ENCODE peak calls at places on chromosomes 5 and 9, in five cellular contexts. S is upper lobe of left lung, I is sigmoid colon, Q is lung, Y is fibroblast of the aortic adventitia. M is an unnamed sample.

GRCh38 chr9:131654857-131655577 is 84.9 kb downstream of the RAPGEF1 start:
- DNase-seq in Q (no peak), Y (no peak), S (no peak), I (no peak), M (no peak)

GRCh38 chr9:133558191-133559126 is 24.0 kb downstream of the ADAMTSL2 start:
- DNase-seq in Y (peak), Q (no peak), I (no peak), S (no peak), M (no peak)

GRCh38 chr5:32753051-32753450 is 41.9 kb downstream of the NPR3 start:
- DNase-seq in S (no peak), I (no peak), Y (peak), Q (no peak), M (no peak)

GRCh38 chr9:91727316-91727861 is 222.6 kb downstream of the ROR2 start:
- DNase-seq in Q (no peak), I (no peak), S (no peak), Y (peak), M (no peak)

GRCh38 chr5:179791881-179792611 is 1.7 kb upstream of the LTC4S start:
- DNase-seq in I (peak), Q (no peak), S (peak), Y (no peak), M (no peak)

GRCh38 chr5:171419663-171420428 is 399 bp downstream of the FGF18 start:
- DNase-seq in Y (no peak), Q (no peak), S (no peak), I (no peak), M (peak)

GRCh38 chr5:137751869-137752491 is 2.2 kb downstream of the HNRNPA0 start:
- DNase-seq in Y (peak), I (no peak), S (no peak), Q (no peak), M (no peak)

GRCh38 chr5:52922384-52922783 is 66.8 kb upstream of the ITGA2 start:
- DNase-seq in Y (peak), S (peak), I (peak), Q (peak), M (peak)

GRCh38 chr5:176996780-176997179 is 9.8 kb downstream of the UIMC1 start:
- DNase-seq in Q (no peak), S (no peak), I (no peak), Y (no peak), M (no peak)

GRCh38 chr9:109794361-109795012 is 14.5 kb downstream of the PALM2AKAP2 start:
- DNase-seq in Y (peak), S (no peak), Q (no peak), I (no peak), M (no peak)

GRCh38 chr9:99905833-99906402 is 536 bp upstream of the STX17 start:
- DNase-seq in S (peak), I (no peak), Q (no peak), Y (peak), M (no peak)

GRCh38 chr9:89594811-89595550 is 9.8 kb upstream of the GADD45G start:
- DNase-seq in Q (peak), Y (no peak), I (no peak), S (no peak), M (no peak)

GRCh38 chr5:2658421-2658820 is 93.1 kb downstream of the IRX2 start:
- DNase-seq in S (no peak), Y (no peak), Q (no peak), I (no peak), M (peak)

GRCh38 chr5:172002840-172003512 is 3.5 kb downstream of the FBXW11 start:
- DNase-seq in S (no peak), Y (no peak), I (no peak), Q (no peak), M (no peak)

GRCh38 chr5:43215073-43215631 is 23.1 kb downstream of the NIM1K start:
- DNase-seq in Q (peak), Y (no peak), I (no peak), S (peak), M (no peak)

GRCh38 chr5:39224196-39224754 is 4.9 kb upstream of the FYB1 start:
- DNase-seq in Y (peak), Q (no peak), I (peak), S (peak), M (no peak)

GRCh38 chr5:12861891-12862290 is 957.6 kb upstream of the CTNND2 start:
- DNase-seq in I (no peak), S (no peak), Y (no peak), Q (no peak), M (no peak)

GRCh38 chr5:6496207-6496584 is 47.5 kb downstream of the UBE2QL1 start:
- DNase-seq in Y (no peak), I (no peak), S (no peak), Q (no peak), M (peak)

GRCh38 chr9:111913159-111913558 is 16.5 kb downstream of the UGCG start:
- DNase-seq in Q (no peak), Y (no peak), I (no peak), S (no peak), M (no peak)

GRCh38 chr9:93579711-93580516 is 3.5 kb downstream of the PHF2 start:
- DNase-seq in Q (no peak), I (no peak), Y (no peak), S (peak), M (peak)

GRCh38 chr9:93582115-93582514 is 5.7 kb downstream of the PHF2 start:
- DNase-seq in Q (peak), Y (no peak), S (peak), I (no peak), M (peak)

GRCh38 chr9:93580654-93581380 is 4.4 kb downstream of the PHF2 start:
- DNase-seq in I (no peak), S (peak), Y (no peak), Q (no peak), M (peak)

GRCh38 chr9:93585259-93585658 is 8.9 kb downstream of the PHF2 start:
- DNase-seq in S (no peak), Y (no peak), I (no peak), Q (no peak), M (no peak)

GRCh38 chr9:93582550-93582949 is 6.2 kb downstream of the PHF2 start:
- DNase-seq in S (no peak), Y (no peak), I (no peak), Q (no peak), M (no peak)
- TF ChIP-seq CTCF in S (no peak), Y (no peak), I (no peak), Q (no peak), M (no peak)

DNA sequence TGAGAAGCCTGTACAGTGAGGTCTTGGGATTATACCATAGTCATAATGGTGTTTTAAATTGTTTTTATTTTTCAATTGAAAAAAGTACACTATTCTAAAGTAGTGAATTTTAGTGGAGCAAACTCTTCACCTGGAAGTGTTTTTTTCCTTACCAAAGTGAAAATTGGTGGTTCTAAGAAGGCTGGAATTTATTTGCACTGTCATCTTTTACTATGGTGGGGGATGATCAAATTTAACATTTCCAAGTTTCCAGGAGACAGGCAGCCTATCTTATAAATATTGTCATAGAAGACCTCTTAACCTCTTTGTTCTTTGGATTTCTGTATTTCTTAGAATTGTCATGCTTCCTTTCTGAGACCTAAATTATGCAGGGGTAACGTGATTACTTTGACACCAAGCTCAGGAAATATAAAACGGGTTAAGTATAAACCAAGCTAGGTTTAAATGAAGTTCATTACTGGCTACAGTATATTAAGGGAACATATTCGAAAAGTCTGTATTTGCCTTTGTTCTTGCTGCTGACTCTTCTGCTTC is 20.2 kb downstream of the NDFIP1 start:
- DNase-seq in I (no peak), S (no peak), Q (no peak), Y (no peak), M (no peak)
- H3K4me3 ChIP-seq in I (no peak), S (no peak), Q (no peak), Y (no peak), M (no peak)

DNA sequence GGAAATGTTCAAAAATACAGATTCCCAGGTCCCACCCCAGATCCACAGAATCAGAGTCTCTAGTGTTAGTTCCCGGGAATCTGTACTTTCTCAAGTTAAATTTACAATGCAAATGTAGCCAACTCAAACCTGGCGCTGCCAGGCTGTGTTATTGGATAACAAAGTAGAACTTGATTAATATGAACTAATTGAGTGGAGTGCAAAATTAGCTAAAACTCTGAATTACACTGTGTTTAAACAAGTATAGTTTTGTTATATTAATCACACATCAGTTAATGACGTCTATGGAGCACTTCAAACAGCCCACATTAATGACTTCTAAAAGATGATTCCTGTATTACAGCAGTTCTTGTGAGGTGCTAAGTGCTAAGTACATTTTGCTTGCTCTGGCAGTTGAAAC is 32.4 kb upstream of the CYFIP2 start:
- DNase-seq in Q (no peak), I (no peak), Y (no peak), S (no peak), M (no peak)
- TF ChIP-seq CTCF in Q (no peak), I (no peak), Y (no peak), S (no peak), M (no peak)

DNA sequence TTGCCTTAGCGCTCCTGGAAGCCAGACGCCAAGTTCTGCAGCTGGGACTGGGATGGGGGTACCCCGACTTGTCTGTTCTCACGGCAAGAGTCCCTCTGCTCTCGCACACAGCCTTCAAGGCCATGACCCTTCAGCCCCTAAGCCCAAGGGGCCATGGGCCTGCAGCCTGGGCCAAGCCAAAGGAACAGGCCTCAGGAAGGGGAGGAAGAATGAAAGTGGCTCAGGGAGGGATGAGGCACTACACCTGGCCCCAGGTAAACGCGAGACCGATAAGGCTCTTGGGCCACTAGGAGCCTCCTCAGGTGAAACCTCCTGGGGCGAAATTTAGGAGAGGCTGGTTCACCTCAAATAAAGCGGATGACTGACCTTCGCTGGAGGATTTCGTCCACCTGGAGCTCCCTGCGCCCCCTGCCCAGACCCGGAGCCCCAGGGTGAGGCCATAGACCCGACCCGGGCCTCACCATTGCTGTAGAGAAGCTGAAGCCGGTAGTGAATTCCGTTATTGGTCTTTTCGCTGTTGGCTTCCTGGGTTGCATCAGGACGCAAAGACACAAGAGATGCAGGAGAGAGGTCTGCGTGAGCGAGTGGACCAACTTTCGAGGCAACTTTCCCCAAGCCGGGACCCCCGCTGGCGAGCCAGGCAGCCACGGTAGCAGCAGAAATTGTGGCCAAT is 3.7 kb downstream of the EBF1 start:
- DNase-seq in I (no peak), Q (no peak), Y (peak), S (no peak), M (no peak)
- H3K4me3 ChIP-seq in I (peak), Q (no peak), Y (peak), S (no peak), M (peak)

GRCh38 chr5:59351076-59351794 is 542.3 kb downstream of the PDE4D start:
- DNase-seq in Q (no peak), S (no peak), I (peak), Y (peak), M (no peak)

GRCh38 chr5:59346514-59346913 is 547.0 kb downstream of the PDE4D start:
- DNase-seq in Q (no peak), S (no peak), Y (no peak), I (no peak), M (no peak)

GRCh38 chr5:59346987-59347386 is 546.5 kb downstream of the PDE4D start:
- DNase-seq in I (no peak), Y (no peak), S (no peak), Q (no peak), M (no peak)

GRCh38 chr5:59348189-59348588 is 545.3 kb downstream of the PDE4D start:
- DNase-seq in Y (no peak), S (no peak), Q (no peak), I (no peak), M (no peak)
- TF ChIP-seq CTCF in Y (no peak), S (no peak), Q (no peak), I (no peak), M (no peak)

DNA sequence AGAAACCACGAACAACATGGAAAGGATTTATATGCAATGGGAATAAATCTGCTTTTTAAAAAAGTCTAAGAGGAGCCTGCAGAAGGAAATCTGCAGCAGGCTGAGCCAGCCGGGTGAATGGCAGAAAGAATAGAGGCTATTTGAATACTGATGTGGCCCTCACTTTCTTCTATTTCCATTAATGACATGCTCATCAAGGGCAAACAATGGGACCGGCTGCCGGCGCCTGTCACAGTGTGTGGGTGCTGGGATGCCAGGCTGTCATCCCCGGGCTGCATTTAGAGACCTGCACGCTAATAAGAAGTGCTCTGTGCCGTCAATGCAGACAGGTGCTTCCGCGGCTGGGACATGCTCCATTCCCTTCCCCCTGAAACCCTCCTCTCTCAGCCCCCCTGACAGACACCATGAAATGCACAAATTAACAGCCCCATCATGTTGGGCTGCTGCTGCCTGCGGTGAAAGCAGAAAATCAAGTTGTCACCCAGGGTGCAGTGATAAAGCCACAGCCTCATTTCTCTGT is 217.7 kb upstream of the TBCA start:
- DNase-seq in S (no peak), Q (no peak), I (no peak), Y (no peak), M (no peak)
- H3K4me3 ChIP-seq in S (no peak), Q (no peak), I (no peak), Y (no peak), M (no peak)

M was measured in coronary artery.